ENCODE peak calls at places on chromosomes 7 and 10, in eight cellular contexts. O is DMS153, P is cardiac septum, B is COR-L47, J is D721Med, V is mucosa of descending colon, W is A549, G is WTC11. A is an unnamed sample.

GRCh38 chr7:101555921-101556275 is 73.2 kb downstream of the MYL10 start:
- DNase-seq in O (no peak), P (peak), B (no peak), J (no peak), V (no peak), W (no peak), G (no peak), A (peak)

GRCh38 chr7:22726849-22727792 is at the start of gene IL6:
- DNase-seq in O (peak), P (peak), B (peak), J (no peak), V (peak), W (no peak), G (peak), A (peak)

GRCh38 chr10:101468159-101468558 is 114.2 kb downstream of the BTRC start:
- DNase-seq in O (no peak), P (no peak), B (no peak), J (no peak), V (peak), W (no peak), G (no peak), A (no peak)

GRCh38 chr7:111475419-111475748 is 86.9 kb downstream of the IMMP2L start:
- DNase-seq in O (no peak), P (no peak), B (no peak), J (no peak), V (no peak), W (no peak), G (no peak), A (no peak)

GRCh38 chr7:127654404-127655392 is 2.7 kb downstream of the SND1 start:
- DNase-seq in O (no peak), P (no peak), B (no peak), J (no peak), V (no peak), W (no peak), G (no peak), A (no peak)

GRCh38 chr7:93461350-93461749 is 113.2 kb downstream of the CALCR start:
- DNase-seq in O (peak), P (no peak), B (peak), J (no peak), V (no peak), W (no peak), G (no peak), A (no peak)

GRCh38 chr7:140645166-140645565 is 4.6 kb upstream of the DENND2A start:
- DNase-seq in O (no peak), P (peak), B (no peak), J (no peak), V (no peak), W (no peak), G (peak), A (no peak)

GRCh38 chr10:125027889-125028288 is 86.0 kb downstream of the ZRANB1 start:
- DNase-seq in O (no peak), P (no peak), B (no peak), J (no peak), V (no peak), W (no peak), G (no peak), A (no peak)

GRCh38 chr7:34315032-34315431 is 343.0 kb upstream of the NPSR1 start:
- DNase-seq in O (no peak), P (no peak), B (no peak), J (no peak), V (no peak), W (no peak), G (no peak), A (no peak)

GRCh38 chr10:93566435-93567276 is at the start of gene FFAR4:
- DNase-seq in O (peak), P (no peak), B (peak), J (no peak), V (peak), W (peak), G (peak), A (peak)

GRCh38 chr7:150778738-150779301 is 21.3 kb downstream of the TMEM176B start:
- DNase-seq in O (peak), P (no peak), B (peak), J (peak), V (peak), W (peak), G (peak), A (peak)

GRCh38 chr7:142348100-142348499 is 90.2 kb upstream of the PRSS58 start:
- DNase-seq in O (no peak), P (no peak), B (no peak), J (peak), V (no peak), W (no peak), G (no peak), A (no peak)

GRCh38 chr7:159097661-159098423 is 46.8 kb downstream of the VIPR2 start:
- DNase-seq in O (no peak), P (peak), B (no peak), J (no peak), V (no peak), W (no peak), G (no peak), A (no peak)

GRCh38 chr10:87578799-87579401 is 74.2 kb downstream of the MINPP1 start:
- DNase-seq in O (no peak), P (no peak), B (no peak), J (no peak), V (no peak), W (no peak), G (no peak), A (no peak)

GRCh38 chr7:44284881-44285541 is 40.4 kb downstream of the CAMK2B start:
- DNase-seq in O (no peak), P (peak), B (no peak), J (no peak), V (no peak), W (no peak), G (peak), A (peak)

GRCh38 chr7:91852263-91852741 is 28.2 kb downstream of the MTERF1 start:
- DNase-seq in O (no peak), P (no peak), B (no peak), J (no peak), V (no peak), W (no peak), G (no peak), A (no peak)

GRCh38 chr10:110709444-110709828 is 65.3 kb downstream of the RBM20 start:
- DNase-seq in O (no peak), P (no peak), B (no peak), J (no peak), V (no peak), W (no peak), G (no peak), A (no peak)

GRCh38 chr10:24128066-24128751 is 80.7 kb upstream of the KIAA1217 start:
- DNase-seq in O (no peak), P (no peak), B (no peak), J (no peak), V (no peak), W (no peak), G (no peak), A (no peak)

GRCh38 chr10:117996709-117997108 is 50.0 kb downstream of the RAB11FIP2 start:
- DNase-seq in O (no peak), P (no peak), B (no peak), J (no peak), V (no peak), W (no peak), G (no peak), A (no peak)

GRCh38 chr10:71531485-71532446 is 135.0 kb downstream of the CDH23 start:
- DNase-seq in O (no peak), P (no peak), B (no peak), J (peak), V (no peak), W (no peak), G (no peak), A (no peak)

GRCh38 chr10:28939352-28940157 is 262.2 kb downstream of the BAMBI start:
- DNase-seq in O (peak), P (no peak), B (peak), J (no peak), V (peak), W (peak), G (peak), A (peak)

GRCh38 chr7:131219277-131220041 is 108.2 kb upstream of the MKLN1 start:
- DNase-seq in O (no peak), P (peak), B (no peak), J (no peak), V (no peak), W (no peak), G (no peak), A (peak)

GRCh38 chr7:23544913-23545354 is 13.2 kb upstream of the TRA2A start:
- DNase-seq in O (no peak), P (no peak), B (peak), J (no peak), V (peak), W (no peak), G (no peak), A (no peak)

GRCh38 chr7:111801277-111801676 is 239.0 kb upstream of the IMMP2L start:
- DNase-seq in O (no peak), P (no peak), B (no peak), J (no peak), V (no peak), W (no peak), G (no peak), A (no peak)

GRCh38 chr10:118395919-118396318 is 53.8 kb upstream of the FAM204A start:
- DNase-seq in O (peak), P (no peak), B (no peak), J (no peak), V (no peak), W (no peak), G (no peak), A (no peak)

GRCh38 chr10:44439436-44439835 is 54.5 kb upstream of the CXCL12 start:
- DNase-seq in O (no peak), P (no peak), B (no peak), J (no peak), V (no peak), W (no peak), G (no peak), A (no peak)

GRCh38 chr7:129862672-129863071 is 90.1 kb downstream of the UBE2H start:
- DNase-seq in O (no peak), P (no peak), B (no peak), J (no peak), V (no peak), W (no peak), G (no peak), A (no peak)

GRCh38 chr7:93890464-93891068 is at the start of gene TFPI2:
- DNase-seq in O (no peak), P (no peak), B (no peak), J (no peak), V (peak), W (peak), G (peak), A (peak)

GRCh38 chr10:127102176-127102575 is 94.2 kb downstream of the INSYN2A start:
- DNase-seq in O (no peak), P (no peak), B (no peak), J (no peak), V (no peak), W (no peak), G (no peak), A (no peak)

A was measured in right lobe of liver.